ENCODE peak calls at places on chromosomes 2 and 18, in ten cellular contexts. P is mucosa of gallbladder; F is astrocyte of the hippocampus; B is fibroblast of the aortic adventitia; E is brain microvascular endothelial cell; M is COR-L47; O is cerebellum; U is T-helper 2 cell; Z is NCI-H1105 treated with DMSO at 0.1 percent for 48 hours; K is activated naive CD4-positive, alpha-beta T cell treated with Interleukin-2 at 50 U/mL for 16 hours. L is an unnamed sample.

GRCh38 chr2:20985061-20985460 is 58.8 kb downstream of the APOB start:
- DNase-seq in P (no peak), F (no peak), B (no peak), E (no peak), M (no peak), O (no peak), U (no peak), Z (no peak), K (no peak), L (no peak)

GRCh38 chr2:38148501-38148900 is 72.5 kb upstream of the CYP1B1 start:
- DNase-seq in P (peak; percentile 64), F (no peak), B (peak; percentile 59), E (no peak), M (no peak), O (no peak), U (no peak), Z (no peak), K (no peak), L (no peak)

GRCh38 chr2:235595420-235596010 is 101.7 kb downstream of the AGAP1 start:
- DNase-seq in P (peak; percentile 68), F (peak; percentile 86), B (peak; percentile 89), E (peak; percentile 81), M (peak; percentile 37), O (peak; percentile 73), U (peak; percentile 12), Z (peak; percentile 70), K (peak; percentile 24), L (peak; percentile 63)

GRCh38 chr18:8607776-8608682 is 1.2 kb upstream of the RAB12 start:
- DNase-seq in P (no peak), F (no peak), B (peak; percentile 49), E (no peak), M (no peak), O (no peak), U (no peak), Z (no peak), K (no peak), L (no peak)

GRCh38 chr2:33265584-33266338 is 210.7 kb upstream of the RASGRP3 start:
- DNase-seq in P (no peak), F (no peak), B (no peak), E (no peak), M (no peak), O (no peak), U (no peak), Z (no peak), K (no peak), L (no peak)

GRCh38 chr18:7038330-7038846 is 79.2 kb downstream of the LAMA1 start:
- DNase-seq in P (peak; percentile 71), F (peak; percentile 58), B (peak; percentile 88), E (peak; percentile 99), M (peak; percentile 44), O (no peak), U (no peak), Z (peak; percentile 68), K (no peak), L (peak; percentile 99)

GRCh38 chr2:62187246-62187645 is 8.7 kb upstream of the B3GNT2 start:
- DNase-seq in P (no peak), F (no peak), B (no peak), E (no peak), M (no peak), O (no peak), U (no peak), Z (no peak), K (no peak), L (no peak)

GRCh38 chr2:52404866-52405265 is 1362.7 kb upstream of the CHAC2 start:
- DNase-seq in P (no peak), F (no peak), B (peak; percentile 4), E (no peak), M (no peak), O (no peak), U (no peak), Z (no peak), K (no peak), L (no peak)

GRCh38 chr2:86249843-86250402 is 50.7 kb downstream of the MRPL35 start:
- DNase-seq in P (no peak), F (no peak), B (no peak), E (no peak), M (peak; percentile 63), O (no peak), U (no peak), Z (peak; percentile 8), K (no peak), L (no peak)

GRCh38 chr2:88059979-88060906 is 4.7 kb upstream of the KRCC1 start:
- DNase-seq in P (no peak), F (peak; percentile 59), B (peak; percentile 52), E (peak; percentile 5), M (peak; percentile 38), O (peak; percentile 50), U (peak; percentile 27), Z (peak; percentile 68), K (peak; percentile 23), L (no peak)

GRCh38 chr2:213316001-213316735 is 31.9 kb downstream of the SPAG16 start:
- DNase-seq in P (peak; percentile 32), F (peak; percentile 26), B (peak; percentile 33), E (peak; percentile 79), M (peak; percentile 51), O (peak; percentile 1), U (no peak), Z (no peak), K (no peak), L (no peak)

GRCh38 chr18:24019641-24020331 is 5.2 kb downstream of the TTC39C start:
- DNase-seq in P (no peak), F (peak; percentile 29), B (no peak), E (no peak), M (no peak), O (no peak), U (peak; percentile 65), Z (no peak), K (peak; percentile 55), L (no peak)

GRCh38 chr18:48714873-48715272 is 176.0 kb downstream of the CTIF start:
- DNase-seq in P (no peak), F (no peak), B (no peak), E (no peak), M (no peak), O (no peak), U (no peak), Z (no peak), K (no peak), L (no peak)

GRCh38 chr2:147172493-147173185 is 672.2 kb upstream of the ACVR2A start:
- DNase-seq in P (no peak), F (no peak), B (no peak), E (no peak), M (no peak), O (no peak), U (no peak), Z (no peak), K (no peak), L (peak; percentile 75)

GRCh38 chr2:121599963-121600651 is 49.2 kb downstream of the CLASP1 start:
- DNase-seq in P (no peak), F (no peak), B (no peak), E (no peak), M (no peak), O (no peak), U (no peak), Z (no peak), K (no peak), L (peak; percentile 68)

GRCh38 chr2:168534926-168535325 is 78.9 kb downstream of the CERS6 start:
- DNase-seq in P (no peak), F (no peak), B (no peak), E (no peak), M (no peak), O (no peak), U (no peak), Z (no peak), K (no peak), L (no peak)

GRCh38 chr2:19667085-19667484 is 234.7 kb downstream of the TTC32 start:
- DNase-seq in P (no peak), F (peak; percentile 43), B (peak; percentile 76), E (peak; percentile 22), M (peak; percentile 2), O (no peak), U (no peak), Z (no peak), K (no peak), L (no peak)

GRCh38 chr2:25473758-25474335 is 132.1 kb upstream of the DNMT3A start:
- DNase-seq in P (no peak), F (peak; percentile 89), B (peak; percentile 36), E (no peak), M (peak; percentile 91), O (peak; percentile 23), U (no peak), Z (peak; percentile 91), K (no peak), L (peak; percentile 16)

GRCh38 chr2:18412980-18413793 is 147.3 kb downstream of the RDH14 start:
- DNase-seq in P (no peak), F (peak; percentile 17), B (peak; percentile 77), E (no peak), M (no peak), O (no peak), U (no peak), Z (no peak), K (no peak), L (no peak)